ENCODE peak calls at places on chromosomes 16 and 17, in four cellular contexts. F is ureter, L is NCI-H510A treated with DMSO at 0.1 percent for 48 hours, J is HFFc6. O is an unnamed sample.

GRCh38 chr16:5056347-5056746 is 9.4 kb downstream of the C16orf89 start:
- DNase-seq in F (no peak), L (no peak), J (no peak), O (peak; percentile 56)

GRCh38 chr16:84788968-84789371 is 30.8 kb upstream of the CRISPLD2 start:
- DNase-seq in F (no peak), L (no peak), J (peak; percentile 91), O (no peak)

GRCh38 chr17:44122825-44123355 is 551 bp downstream of the HDAC5 start:
- DNase-seq in F (no peak), L (no peak), J (no peak), O (peak; percentile 51)

GRCh38 chr16:87407511-87408112 is 15.5 kb downstream of the MAP1LC3B start:
- DNase-seq in F (no peak), L (no peak), J (no peak), O (no peak)

GRCh38 chr17:8417806-8418205 is 17.9 kb upstream of the NDEL1 start:
- DNase-seq in F (no peak), L (no peak), J (no peak), O (no peak)

GRCh38 chr17:3944485-3945388 is 19.5 kb downstream of the ATP2A3 start:
- DNase-seq in F (no peak), L (no peak), J (no peak), O (peak; percentile 9)

GRCh38 chr17:1203111-1203966 is 23.6 kb upstream of the ABR start:
- DNase-seq in F (peak; percentile 64), L (no peak), J (peak; percentile 45), O (peak; percentile 41)

GRCh38 chr17:48570325-48571023 is 7.7 kb downstream of the HOXB4 start:
- DNase-seq in F (no peak), L (no peak), J (no peak), O (peak; percentile 57)

GRCh38 chr16:23359092-23359760 is 57.1 kb downstream of the SCNN1B start:
- DNase-seq in F (no peak), L (no peak), J (no peak), O (no peak)

GRCh38 chr16:68921654-68922053 is 78.3 kb downstream of the TANGO6 start:
- DNase-seq in F (peak; percentile 60), L (no peak), J (no peak), O (no peak)

GRCh38 chr16:3580271-3580670 is 3.1 kb upstream of the NLRC3 start:
- DNase-seq in F (no peak), L (no peak), J (no peak), O (no peak)

GRCh38 chr17:12619444-12620199 is 46.1 kb upstream of the MYOCD start:
- DNase-seq in F (no peak), L (no peak), J (peak; percentile 23), O (no peak)

GRCh38 chr16:73172621-73173312 is 124.8 kb upstream of the ZFHX3 start:
- DNase-seq in F (peak; percentile 75), L (peak; percentile 14), J (peak; percentile 90), O (peak; percentile 86)

GRCh38 chr17:39920218-39921210 is 2.1 kb upstream of the GSDMB start:
- DNase-seq in F (no peak), L (no peak), J (no peak), O (no peak)

GRCh38 chr16:71552698-71553503 is 24.0 kb downstream of the TAT start:
- DNase-seq in F (no peak), L (no peak), J (no peak), O (no peak)

GRCh38 chr16:79132745-79133144 is 467.8 kb downstream of the MAF start:
- DNase-seq in F (peak; percentile 60), L (no peak), J (no peak), O (no peak)

GRCh38 chr17:19724501-19725420 is 8.4 kb upstream of the SLC47A2 start:
- DNase-seq in F (peak; percentile 72), L (no peak), J (no peak), O (no peak)

GRCh38 chr17:45088741-45089140 is 27.6 kb downstream of the NMT1 start:
- DNase-seq in F (no peak), L (no peak), J (no peak), O (no peak)

GRCh38 chr16:48617711-48618148 is 7.8 kb upstream of the N4BP1 start:
- DNase-seq in F (no peak), L (no peak), J (peak; percentile 31), O (peak; percentile 48)

GRCh38 chr16:86224126-86224525 is 286.2 kb upstream of the FOXF1 start:
- DNase-seq in F (no peak), L (no peak), J (no peak), O (no peak)

GRCh38 chr16:5874899-5875298 is 777.3 kb upstream of the EEF2KMT start:
- DNase-seq in F (no peak), L (no peak), J (no peak), O (peak; percentile 11)

GRCh38 chr16:14658063-14658462 is 25.3 kb downstream of the BFAR start:
- DNase-seq in F (no peak), L (no peak), J (no peak), O (no peak)

GRCh38 chr16:14309001-14309886 is 238.1 kb downstream of the MRTFB start:
- DNase-seq in F (peak; percentile 74), L (no peak), J (peak; percentile 67), O (no peak)

GRCh38 chr16:8721693-8722348 is 47.4 kb downstream of the ABAT start:
- DNase-seq in F (no peak), L (peak; percentile 11), J (no peak), O (peak; percentile 33)

GRCh38 chr17:60249517-60249826 is 99.7 kb downstream of the CA4 start:
- DNase-seq in F (no peak), L (no peak), J (no peak), O (no peak)

GRCh38 chr16:89970011-89970410 is 21.5 kb downstream of the DEF8 start:
- DNase-seq in F (no peak), L (no peak), J (no peak), O (no peak)

GRCh38 chr16:31458073-31458834 is 1.0 kb upstream of the ARMC5 start:
- DNase-seq in F (no peak), L (peak; percentile 68), J (peak; percentile 21), O (peak; percentile 71)

GRCh38 chr17:49969134-49969759 is at the start of gene DLX4:
- DNase-seq in F (no peak), L (no peak), J (no peak), O (peak; percentile 52)

GRCh38 chr16:81778861-81779539 is at the start of gene PLCG2:
- DNase-seq in F (peak; percentile 75), L (peak; percentile 42), J (no peak), O (peak; percentile 76)

GRCh38 chr17:14355556-14355955 is 54.7 kb downstream of the HS3ST3B1 start:
- DNase-seq in F (peak; percentile 7), L (no peak), J (peak; percentile 24), O (no peak)

GRCh38 chr16:49269231-49269630 is 12.4 kb downstream of the CBLN1 start:
- DNase-seq in F (no peak), L (no peak), J (no peak), O (no peak)

GRCh38 chr16:15907863-15908478 is 19.6 kb upstream of the CEP20 start:
- DNase-seq in F (no peak), L (peak; percentile 93), J (no peak), O (peak; percentile 40)

GRCh38 chr17:75937652-75938051 is 3.2 kb downstream of the FBF1 start:
- DNase-seq in F (no peak), L (no peak), J (no peak), O (no peak)

GRCh38 chr17:2937331-2938003 is 125.9 kb downstream of the OR1D5 start:
- DNase-seq in F (no peak), L (no peak), J (peak; percentile 38), O (peak; percentile 19)

GRCh38 chr16:89193576-89194293 is 6.6 kb downstream of the SLC22A31 start:
- DNase-seq in F (peak; percentile 44), L (no peak), J (no peak), O (peak; percentile 28)

GRCh38 chr16:90048347-90048722 is 28.8 kb downstream of the PRDM7 start:
- DNase-seq in F (no peak), L (no peak), J (no peak), O (peak; percentile 10)

GRCh38 chr16:68756250-68757051 is 19.4 kb downstream of the CDH1 start:
- DNase-seq in F (peak; percentile 58), L (peak; percentile 91), J (no peak), O (peak; percentile 66)

GRCh38 chr17:74646231-74646630 is 22.7 kb upstream of the CD300E start:
- DNase-seq in F (no peak), L (peak; percentile 59), J (no peak), O (peak; percentile 26)

GRCh38 chr16:84740596-84741071 is 40.8 kb downstream of the USP10 start:
- DNase-seq in F (no peak), L (peak; percentile 64), J (no peak), O (peak; percentile 34)